ENCODE peak calls at places on chromosomes 12 and 14, in nine cellular contexts. One of them, this sample, is unnamed.
A peak's percentile ranks its signal among the peaks of the same experiment; 100 is the strongest.

GRCh38 chr14:25086081-25086480 is 36.1 kb upstream of the STXBP6 start:
- DNase-seq in HepG2: no peak
- DNase-seq in HCT116: no peak
- DNase-seq in endothelial cell of umbilical vein: no peak
- DNase-seq in K562: no peak
- DNase-seq in A549: no peak
- DNase-seq in GM12878: no peak
- DNase-seq in SK-N-SH: no peak
- DNase-seq in H1: no peak
- DNase-seq in this sample: no peak

GRCh38 chr14:86521032-86521730 is 991.2 kb downstream of the FLRT2 start:
- DNase-seq in endothelial cell of umbilical vein: no peak
- DNase-seq in K562: no peak
- DNase-seq in H1: no peak
- DNase-seq in A549: no peak
- DNase-seq in GM12878: no peak
- DNase-seq in SK-N-SH: no peak
- DNase-seq in HepG2: no peak
- DNase-seq in HCT116: no peak
- DNase-seq in this sample: no peak

GRCh38 chr12:5487971-5488955 is 56.4 kb downstream of the NTF3 start:
- DNase-seq in A549: no peak
- DNase-seq in endothelial cell of umbilical vein: peak; percentile 51
- DNase-seq in K562: no peak
- DNase-seq in HCT116: no peak
- DNase-seq in HepG2: no peak
- DNase-seq in GM12878: no peak
- DNase-seq in H1: no peak
- DNase-seq in SK-N-SH: no peak
- DNase-seq in this sample: no peak

GRCh38 chr14:54564799-54565235 is 2.1 kb upstream of the SAMD4A start:
- DNase-seq in K562: peak; percentile 43
- DNase-seq in HepG2: peak; percentile 13
- DNase-seq in H1: no peak
- DNase-seq in A549: peak; percentile 66
- DNase-seq in SK-N-SH: no peak
- DNase-seq in endothelial cell of umbilical vein: peak; percentile 72
- DNase-seq in HCT116: no peak
- DNase-seq in GM12878: no peak
- DNase-seq in this sample: peak; percentile 24

GRCh38 chr14:103311171-103311997 is 22.7 kb upstream of the EIF5 start:
- DNase-seq in H1: no peak
- DNase-seq in GM12878: no peak
- DNase-seq in SK-N-SH: no peak
- DNase-seq in HCT116: no peak
- DNase-seq in A549: no peak
- DNase-seq in endothelial cell of umbilical vein: no peak
- DNase-seq in K562: no peak
- DNase-seq in HepG2: no peak
- DNase-seq in this sample: no peak

GRCh38 chr12:93784339-93785086 is 107.3 kb downstream of the CRADD start:
- DNase-seq in endothelial cell of umbilical vein: peak; percentile 87
- DNase-seq in K562: peak; percentile 81
- DNase-seq in HCT116: peak; percentile 41
- DNase-seq in HepG2: peak; percentile 25
- DNase-seq in A549: peak; percentile 67
- DNase-seq in H1: no peak
- DNase-seq in GM12878: no peak
- DNase-seq in SK-N-SH: peak; percentile 44
- DNase-seq in this sample: no peak

GRCh38 chr12:76784600-76785051 is 20.7 kb downstream of the ZDHHC17 start:
- DNase-seq in endothelial cell of umbilical vein: no peak
- DNase-seq in SK-N-SH: no peak
- DNase-seq in GM12878: no peak
- DNase-seq in K562: no peak
- DNase-seq in A549: no peak
- DNase-seq in HCT116: no peak
- DNase-seq in HepG2: no peak
- DNase-seq in H1: no peak
- DNase-seq in this sample: no peak

GRCh38 chr12:15710860-15711510 is 78.2 kb downstream of the EPS8 start:
- DNase-seq in A549: no peak
- DNase-seq in H1: no peak
- DNase-seq in SK-N-SH: no peak
- DNase-seq in K562: no peak
- DNase-seq in endothelial cell of umbilical vein: no peak
- DNase-seq in GM12878: no peak
- DNase-seq in HCT116: no peak
- DNase-seq in HepG2: no peak
- DNase-seq in this sample: no peak

GRCh38 chr12:131941987-131942341 is 7.8 kb upstream of the EP400 start:
- DNase-seq in SK-N-SH: no peak
- DNase-seq in K562: no peak
- DNase-seq in HepG2: no peak
- DNase-seq in A549: no peak
- DNase-seq in GM12878: no peak
- DNase-seq in H1: no peak
- DNase-seq in HCT116: no peak
- DNase-seq in endothelial cell of umbilical vein: no peak
- DNase-seq in this sample: no peak

GRCh38 chr14:95507174-95507573 is 9.3 kb downstream of the SYNE3 start:
- DNase-seq in HepG2: no peak
- DNase-seq in K562: peak; percentile 62
- DNase-seq in A549: no peak
- DNase-seq in H1: no peak
- DNase-seq in GM12878: no peak
- DNase-seq in endothelial cell of umbilical vein: peak; percentile 89
- DNase-seq in HCT116: no peak
- DNase-seq in SK-N-SH: no peak
- DNase-seq in this sample: peak; percentile 95

GRCh38 chr12:26062566-26062965 is 62.3 kb downstream of the BHLHE41 start:
- DNase-seq in SK-N-SH: no peak
- DNase-seq in HCT116: no peak
- DNase-seq in GM12878: no peak
- DNase-seq in A549: no peak
- DNase-seq in K562: no peak
- DNase-seq in HepG2: no peak
- DNase-seq in endothelial cell of umbilical vein: no peak
- DNase-seq in H1: no peak
- DNase-seq in this sample: no peak

GRCh38 chr14:81458352-81458751 is 58.2 kb upstream of the STON2 start:
- DNase-seq in GM12878: no peak
- DNase-seq in HepG2: no peak
- DNase-seq in A549: no peak
- DNase-seq in K562: no peak
- DNase-seq in H1: no peak
- DNase-seq in SK-N-SH: no peak
- DNase-seq in endothelial cell of umbilical vein: no peak
- DNase-seq in HCT116: no peak
- DNase-seq in this sample: no peak

GRCh38 chr14:31592619-31593018 is 31.4 kb downstream of the NUBPL start:
- DNase-seq in K562: no peak
- DNase-seq in GM12878: no peak
- DNase-seq in HCT116: no peak
- DNase-seq in SK-N-SH: no peak
- DNase-seq in A549: no peak
- DNase-seq in H1: no peak
- DNase-seq in endothelial cell of umbilical vein: no peak
- DNase-seq in HepG2: no peak
- DNase-seq in this sample: no peak

GRCh38 chr14:45641541-45641940 is 388.5 kb upstream of the MIS18BP1 start:
- DNase-seq in HCT116: no peak
- DNase-seq in HepG2: no peak
- DNase-seq in SK-N-SH: no peak
- DNase-seq in A549: no peak
- DNase-seq in K562: no peak
- DNase-seq in H1: no peak
- DNase-seq in GM12878: no peak
- DNase-seq in endothelial cell of umbilical vein: no peak
- DNase-seq in this sample: no peak

GRCh38 chr14:84885061-84885460 is 644.9 kb upstream of the FLRT2 start:
- DNase-seq in K562: no peak
- DNase-seq in endothelial cell of umbilical vein: no peak
- DNase-seq in H1: no peak
- DNase-seq in HCT116: no peak
- DNase-seq in A549: no peak
- DNase-seq in HepG2: no peak
- DNase-seq in GM12878: no peak
- DNase-seq in SK-N-SH: no peak
- DNase-seq in this sample: no peak

GRCh38 chr12:99059824-99060526 is 414.9 kb downstream of the APAF1 start:
- DNase-seq in A549: no peak
- DNase-seq in K562: no peak
- DNase-seq in HCT116: no peak
- DNase-seq in GM12878: no peak
- DNase-seq in endothelial cell of umbilical vein: no peak
- DNase-seq in HepG2: no peak
- DNase-seq in SK-N-SH: peak; percentile 75
- DNase-seq in H1: no peak
- DNase-seq in this sample: no peak

DNA sequence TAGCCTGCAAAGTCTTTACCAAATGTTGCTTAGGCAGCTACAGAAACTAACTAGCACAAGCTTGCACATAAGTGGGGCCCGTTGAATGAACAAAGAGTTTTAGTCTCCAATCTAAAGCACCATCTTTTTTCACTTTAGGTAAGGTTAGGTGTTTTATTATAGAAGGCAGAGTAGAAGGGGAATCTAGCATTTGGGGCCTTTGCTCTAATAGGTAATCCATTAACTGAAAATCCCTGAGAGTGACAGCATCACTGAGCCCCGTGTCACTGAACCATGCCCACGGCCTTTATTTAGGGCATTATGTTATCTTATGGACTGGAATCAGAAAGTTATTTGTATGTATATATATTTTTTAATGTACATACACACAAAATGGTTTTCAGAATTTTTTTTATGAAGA is 25.1 kb downstream of the CPNE8 start:
- DNase-seq in SK-N-SH: peak; percentile 6
- DNase-seq in H1: no peak
- DNase-seq in HCT116: no peak
- DNase-seq in K562: no peak
- DNase-seq in GM12878: peak; percentile 30
- DNase-seq in endothelial cell of umbilical vein: no peak
- DNase-seq in A549: no peak
- DNase-seq in HepG2: no peak
- DNase-seq in this sample: no peak
- TF ChIP-seq MAX in SK-N-SH: no peak
- TF ChIP-seq MAX in H1: no peak
- TF ChIP-seq MAX in HCT116: no peak
- TF ChIP-seq MAX in K562: no peak
- TF ChIP-seq MAX in GM12878: no peak
- TF ChIP-seq MAX in endothelial cell of umbilical vein: no peak
- TF ChIP-seq MAX in A549: no peak
- TF ChIP-seq MAX in HepG2: no peak
- TF ChIP-seq MAX in this sample: no peak

DNA sequence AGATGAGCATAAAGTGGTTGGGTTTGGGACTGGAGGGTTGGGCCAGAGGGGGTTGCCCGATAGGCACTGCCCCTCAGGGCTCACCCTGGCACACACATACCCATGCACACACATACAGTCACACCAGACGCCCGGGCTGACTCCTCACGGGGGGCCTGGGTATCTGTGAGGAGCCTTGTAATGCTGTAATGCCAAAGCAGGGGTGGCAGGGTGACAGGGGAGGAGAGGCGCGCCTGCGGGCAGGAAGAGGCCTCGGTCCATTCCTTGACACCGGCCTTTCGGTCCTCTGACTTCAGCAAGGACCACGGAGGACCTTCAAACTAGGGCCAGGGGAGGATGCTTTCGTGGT is 375 bp downstream of the FAIM2 start:
- DNase-seq in endothelial cell of umbilical vein: no peak
- DNase-seq in A549: no peak
- DNase-seq in SK-N-SH: no peak
- DNase-seq in K562: no peak
- DNase-seq in H1: no peak
- DNase-seq in HepG2: no peak
- DNase-seq in GM12878: no peak
- DNase-seq in HCT116: no peak
- DNase-seq in this sample: no peak
- H3K4me3 ChIP-seq in endothelial cell of umbilical vein: no peak overlapping the region
- H3K4me3 ChIP-seq in A549: no peak overlapping the region
- H3K4me3 ChIP-seq in SK-N-SH: peak overlapping the region; percentile 54
- H3K4me3 ChIP-seq in K562: no peak overlapping the region
- H3K4me3 ChIP-seq in H1: peak overlapping the region; percentile 56
- H3K4me3 ChIP-seq in HepG2: no peak overlapping the region
- H3K4me3 ChIP-seq in GM12878: no peak overlapping the region
- H3K4me3 ChIP-seq in HCT116: no peak overlapping the region
- H3K4me3 ChIP-seq in this sample: no peak overlapping the region

DNA sequence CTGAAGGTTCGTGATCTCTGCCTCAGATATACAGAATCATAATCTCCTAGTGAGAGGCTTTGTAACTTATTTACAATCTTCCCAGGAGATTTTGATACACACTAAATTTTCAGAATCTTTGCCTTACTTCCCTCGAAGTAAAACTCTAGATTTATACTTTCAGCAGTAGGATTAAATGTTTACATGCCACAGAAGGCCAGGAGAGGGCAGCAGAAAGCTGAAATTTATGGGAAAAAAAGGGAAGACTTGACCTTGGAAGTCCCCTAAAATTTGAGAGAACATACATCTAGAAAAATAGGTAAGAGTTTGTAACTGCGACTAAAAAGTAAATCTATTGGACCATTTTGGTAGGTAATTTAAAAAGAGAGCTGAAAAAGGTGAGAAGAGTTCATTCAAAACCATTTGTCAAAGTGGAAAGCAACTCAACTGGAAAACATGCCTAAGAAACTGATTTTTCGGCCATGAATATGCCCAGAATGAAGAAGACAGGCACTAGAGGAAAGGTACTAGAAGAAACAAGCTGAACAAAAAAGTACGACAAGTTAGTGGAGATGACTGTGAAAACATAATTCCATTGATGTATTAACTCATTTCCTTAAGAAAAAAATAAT is 242.0 kb upstream of the MDGA2 start:
- DNase-seq in GM12878: no peak
- DNase-seq in A549: peak; percentile 3
- DNase-seq in SK-N-SH: no peak
- DNase-seq in endothelial cell of umbilical vein: peak; percentile 33
- DNase-seq in HepG2: peak; percentile 9
- DNase-seq in HCT116: peak; percentile 28
- DNase-seq in H1: peak; percentile 21
- DNase-seq in K562: peak; percentile 4
- DNase-seq in this sample: peak; percentile 38
- TF ChIP-seq CTCF in GM12878: peak; percentile 44
- TF ChIP-seq CTCF in A549: peak; percentile 29
- TF ChIP-seq CTCF in SK-N-SH: peak; percentile 60
- TF ChIP-seq CTCF in endothelial cell of umbilical vein: peak; percentile 35
- TF ChIP-seq CTCF in HepG2: peak; percentile 49
- TF ChIP-seq CTCF in HCT116: peak; percentile 11
- TF ChIP-seq CTCF in H1: peak; percentile 45
- TF ChIP-seq CTCF in K562: no peak
- TF ChIP-seq CTCF in this sample: peak; percentile 29

DNA sequence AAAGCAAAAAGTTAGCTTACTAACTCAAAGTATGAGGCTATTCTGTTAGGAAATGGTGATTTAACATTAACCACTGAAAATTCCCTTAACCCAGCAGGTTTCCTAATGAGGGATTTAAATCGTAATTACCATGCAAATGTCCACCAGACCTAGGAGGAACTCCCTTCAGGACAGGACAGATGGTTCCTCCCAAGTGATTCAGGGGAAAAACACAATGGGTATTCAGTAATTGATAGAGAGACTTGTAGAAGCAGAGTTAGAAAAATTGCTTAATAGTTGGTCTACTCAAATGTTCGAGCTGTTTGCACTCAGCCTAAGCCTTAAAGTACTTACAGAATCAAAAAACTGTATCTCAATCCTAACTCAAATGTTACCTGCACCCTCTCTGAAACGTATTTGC is 21.6 kb downstream of the RERGL start:
- DNase-seq in K562: no peak
- DNase-seq in A549: no peak
- DNase-seq in SK-N-SH: no peak
- DNase-seq in HCT116: no peak
- DNase-seq in endothelial cell of umbilical vein: no peak
- DNase-seq in H1: no peak
- DNase-seq in GM12878: no peak
- DNase-seq in HepG2: no peak
- DNase-seq in this sample: no peak
- TF ChIP-seq MAX in K562: no peak
- TF ChIP-seq MAX in A549: no peak
- TF ChIP-seq MAX in SK-N-SH: no peak
- TF ChIP-seq MAX in HCT116: no peak
- TF ChIP-seq MAX in endothelial cell of umbilical vein: no peak
- TF ChIP-seq MAX in H1: no peak
- TF ChIP-seq MAX in GM12878: no peak
- TF ChIP-seq MAX in HepG2: no peak
- TF ChIP-seq MAX in this sample: no peak

This sample was measured in NB4.